ENCODE peak calls at places on chromosome 18, in four cellular contexts. K, A, G and Y are unnamed samples.

GRCh38 chr18:10523544-10523943 is 2.3 kb upstream of the NAPG start:
- DNase-seq in A (no peak), G (no peak), K (no peak), Y (no peak)

GRCh38 chr18:22667616-22668422 is 250.1 kb upstream of the CTAGE1 start:
- DNase-seq in K (no peak), G (peak), A (no peak), Y (no peak)

GRCh38 chr18:61924550-61924949 is 31.7 kb upstream of the RNF152 start:
- DNase-seq in G (no peak), K (no peak), A (no peak), Y (no peak)

GRCh38 chr18:9825571-9826073 is 60.2 kb upstream of the TXNDC2 start:
- DNase-seq in G (peak), A (no peak), K (peak), Y (no peak)

GRCh38 chr18:64240301-64240700 is 91.4 kb upstream of the LINC00305 start:
- DNase-seq in K (no peak), A (no peak), G (no peak), Y (no peak)

GRCh38 chr18:57439617-57439975 is 4.4 kb downstream of the ONECUT2 start:
- DNase-seq in G (no peak), K (no peak), A (no peak), Y (no peak)

GRCh38 chr18:79643049-79643765 is 36.4 kb upstream of the CTDP1 start:
- DNase-seq in K (no peak), G (no peak), A (peak), Y (no peak)

GRCh38 chr18:26082475-26082874 is 7.9 kb downstream of the SS18 start:
- DNase-seq in G (peak), K (no peak), A (no peak), Y (no peak)